ENCODE peak calls at places on chromosome 3, in ten cellular contexts. P is transverse colon, L is GM23338, Y is lung, K is GM23248, C is Panc1, J is kidney, G is PC-9, Z is pancreas, E is upper lobe of right lung. U is an unnamed sample. For H3K36me3, the result is how much of the 10 kb centered on the place peaks cover.

GRCh38 chr3:43867673-43868072 is 176.9 kb downstream of the ABHD5 start:
- DNase-seq in P (no peak), L (no peak), Y (no peak), K (peak), C (no peak), J (no peak), G (no peak), Z (no peak), E (no peak), U (no peak)

GRCh38 chr3:130516645-130517512 is at the start of gene COL6A6:
- DNase-seq in P (no peak), L (peak), Y (no peak), K (peak), C (no peak), J (peak), G (no peak), Z (no peak), E (no peak), U (no peak)

GRCh38 chr3:71955549-71956373 is 170.8 kb upstream of the PROK2 start:
- DNase-seq in P (peak), L (peak), Y (peak), K (peak), C (peak), J (peak), G (peak), Z (peak), E (peak), U (peak)

GRCh38 chr3:193474446-193474845 is 80.2 kb downstream of the ATP13A4 start:
- DNase-seq in P (no peak), L (no peak), Y (no peak), K (no peak), C (no peak), J (no peak), G (no peak), Z (no peak), E (no peak), U (no peak)

GRCh38 chr3:99865321-99865720 is 47.7 kb downstream of the CMSS1 start:
- DNase-seq in P (no peak), L (no peak), Y (no peak), K (peak), C (no peak), J (no peak), G (no peak), Z (no peak), E (no peak), U (no peak)

GRCh38 chr3:180804871-180805430 is 107.5 kb upstream of the FXR1 start:
- DNase-seq in P (no peak), L (peak), Y (no peak), K (peak), C (no peak), J (no peak), G (peak), Z (no peak), E (no peak), U (peak)

GRCh38 chr3:57048052-57048671 is 12.3 kb upstream of the SPATA12 start:
- DNase-seq in P (no peak), L (no peak), Y (peak), K (peak), C (no peak), J (no peak), G (no peak), Z (peak), E (no peak), U (no peak)

GRCh38 chr3:13332158-13332557 is 88.0 kb downstream of the NUP210 start:
- DNase-seq in P (peak), L (no peak), Y (no peak), K (no peak), C (no peak), J (no peak), G (no peak), Z (peak), E (no peak), U (peak)

GRCh38 chr3:106068386-106068785 is 199.6 kb upstream of the CBLB start:
- DNase-seq in P (no peak), L (no peak), Y (no peak), K (no peak), C (no peak), J (no peak), G (no peak), Z (no peak), E (no peak), U (no peak)

GRCh38 chr3:11534011-11534782 is 109.5 kb downstream of the VGLL4 start:
- DNase-seq in P (no peak), L (no peak), Y (no peak), K (no peak), C (no peak), J (no peak), G (no peak), Z (peak), E (no peak), U (no peak)

GRCh38 chr3:74443102-74443501 is 171.4 kb downstream of the CNTN3 start:
- DNase-seq in P (no peak), L (no peak), Y (no peak), K (peak), C (no peak), J (no peak), G (no peak), Z (no peak), E (no peak), U (peak)

GRCh38 chr3:182861345-182861744 is 68.0 kb downstream of the ATP11B start:
- DNase-seq in P (no peak), L (no peak), Y (no peak), K (peak), C (no peak), J (no peak), G (no peak), Z (no peak), E (no peak), U (no peak)

GRCh38 chr3:113534365-113534764 is 2.0 kb downstream of the SIDT1 start:
- DNase-seq in P (no peak), L (no peak), Y (no peak), K (no peak), C (no peak), J (no peak), G (no peak), Z (no peak), E (no peak), U (no peak)

GRCh38 chr3:146163584-146163983 is 2.6 kb upstream of the PLOD2 start:
- DNase-seq in P (no peak), L (no peak), Y (no peak), K (peak), C (peak), J (no peak), G (no peak), Z (no peak), E (no peak), U (peak)

DNA sequence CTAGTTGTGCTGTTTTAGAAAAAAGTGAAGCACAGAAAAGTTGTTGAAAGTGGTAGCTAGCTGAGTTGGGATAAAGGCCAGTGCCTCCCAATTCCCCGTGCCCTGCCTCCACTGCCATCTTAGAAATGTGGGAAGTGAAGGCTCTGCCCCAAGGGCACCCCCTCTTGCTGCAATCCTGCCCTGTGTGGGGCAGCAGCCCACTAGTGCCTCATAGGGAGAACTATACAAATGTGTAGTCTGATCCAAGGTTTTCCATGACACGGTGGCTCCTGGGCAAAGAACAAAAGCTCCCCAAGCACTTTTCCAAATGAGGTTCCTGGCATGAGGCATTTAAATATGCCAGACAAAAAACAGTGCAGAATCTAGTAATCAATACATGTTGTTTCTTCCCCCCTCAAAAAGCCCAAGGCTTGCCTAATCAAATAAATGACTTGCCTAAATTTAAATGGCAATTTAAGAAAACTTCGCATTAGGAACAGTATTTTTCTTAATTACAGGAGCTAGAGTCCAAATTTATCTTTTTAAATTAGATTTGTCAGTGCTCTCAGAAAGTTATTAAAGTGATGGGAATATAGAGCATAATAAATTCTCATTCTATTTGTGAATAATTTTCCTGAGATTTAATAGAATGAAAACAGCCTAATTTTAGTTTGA is 83.8 kb downstream of the GHSR start:
- DNase-seq in P (no peak), L (no peak), Y (no peak), K (no peak), C (no peak), J (no peak), G (no peak), Z (no peak), E (no peak), U (no peak)
- H3K36me3 ChIP-seq in P (under half), L (under half), Y (under half), K (half or more), C (under half), J (under half), G (half or more), Z (under half), E (half or more), U (under half)

GRCh38 chr3:63709576-63709975 is 57.1 kb downstream of the SNTN start:
- DNase-seq in P (no peak), L (no peak), Y (no peak), K (no peak), C (no peak), J (no peak), G (no peak), Z (no peak), E (no peak), U (no peak)

GRCh38 chr3:63706321-63707085 is 54.0 kb downstream of the SNTN start:
- DNase-seq in P (no peak), L (no peak), Y (no peak), K (peak), C (no peak), J (no peak), G (no peak), Z (no peak), E (no peak), U (peak)

GRCh38 chr3:63707731-63708130 is 55.3 kb downstream of the SNTN start:
- DNase-seq in P (no peak), L (no peak), Y (no peak), K (no peak), C (no peak), J (no peak), G (no peak), Z (no peak), E (no peak), U (no peak)

GRCh38 chr3:63705092-63705645 is 52.7 kb downstream of the SNTN start:
- DNase-seq in P (no peak), L (no peak), Y (no peak), K (peak), C (no peak), J (no peak), G (no peak), Z (peak), E (no peak), U (no peak)
- H3K4me3 ChIP-seq in P (no peak), L (no peak), Y (no peak), K (no peak), C (no peak), J (no peak), G (no peak), Z (no peak), E (no peak), U (no peak)

DNA sequence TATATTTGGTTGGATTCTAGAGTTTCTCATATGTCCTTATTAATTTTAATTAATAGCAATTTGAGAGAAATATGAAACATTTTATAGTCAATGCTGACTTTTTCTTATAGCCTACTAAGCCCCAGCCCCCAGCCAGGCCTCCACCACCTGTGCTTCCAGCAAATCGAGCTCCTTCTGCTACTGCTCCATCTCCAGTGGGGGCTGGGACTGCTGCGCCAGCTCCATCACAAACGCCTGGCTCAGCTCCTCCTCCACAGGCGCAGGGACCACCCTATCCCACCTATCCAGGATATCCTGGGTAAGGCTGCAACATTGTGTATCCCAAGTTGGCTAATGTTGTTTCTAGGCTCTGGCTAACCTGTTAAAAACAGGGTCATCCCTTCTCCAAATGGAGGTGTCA is 66.7 kb downstream of the PDCD6IP start:
- DNase-seq in P (no peak), L (no peak), Y (no peak), K (no peak), C (no peak), J (no peak), G (no peak), Z (no peak), E (no peak), U (no peak)
- H3K36me3 ChIP-seq in P (under half), L (under half), Y (under half), K (under half), C (under half), J (under half), G (under half), Z (under half), E (half or more), U (under half)

DNA sequence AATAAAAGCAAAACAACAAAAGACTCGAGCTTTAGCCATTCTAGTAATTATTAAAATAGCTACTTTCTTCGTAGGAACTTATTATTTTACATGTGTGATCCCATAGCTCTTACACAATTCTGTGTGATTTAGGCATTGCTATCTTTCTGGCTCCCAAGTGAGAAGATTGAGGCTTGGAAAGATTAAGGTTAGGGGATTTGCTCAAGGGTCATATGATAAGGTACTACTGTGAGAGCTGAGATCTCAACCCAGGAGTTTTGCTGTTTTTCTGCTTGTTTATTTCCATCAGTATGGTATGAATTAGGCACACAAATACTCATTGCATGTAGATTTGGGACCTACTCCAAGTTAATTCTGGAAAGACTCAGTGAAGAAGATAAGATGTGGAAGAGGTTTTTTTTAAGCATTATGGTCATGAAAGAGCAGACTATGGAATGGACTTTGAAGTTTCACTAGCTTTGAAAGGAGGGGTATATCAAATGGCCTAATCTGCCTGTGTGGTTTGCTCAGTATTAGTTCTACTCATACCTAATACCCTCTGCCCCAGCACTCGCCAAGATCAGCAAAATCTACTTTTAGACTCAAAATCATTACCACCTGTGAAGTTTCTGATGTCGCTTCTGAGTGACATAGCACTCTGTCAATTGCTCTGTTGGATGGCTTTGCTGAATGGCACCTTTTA is 12.4 kb downstream of the MBNL1 start:
- DNase-seq in P (no peak), L (no peak), Y (no peak), K (peak), C (no peak), J (no peak), G (no peak), Z (no peak), E (no peak), U (no peak)
- H3K4me3 ChIP-seq in P (no peak), L (no peak), Y (no peak), K (peak), C (no peak), J (no peak), G (no peak), Z (no peak), E (no peak), U (no peak)

GRCh38 chr3:20037255-20037996 is 2.8 kb upstream of the KAT2B start:
- DNase-seq in P (no peak), L (no peak), Y (no peak), K (no peak), C (no peak), J (no peak), G (no peak), Z (no peak), E (no peak), U (no peak)
- H3K36me3 ChIP-seq in P (under half), L (under half), Y (under half), K (under half), C (under half), J (under half), G (under half), Z (under half), E (under half), U (under half)

GRCh38 chr3:174438501-174439156 is 420.5 kb upstream of the NAALADL2 start:
- DNase-seq in P (no peak), L (no peak), Y (no peak), K (peak), C (peak), J (no peak), G (no peak), Z (no peak), E (no peak), U (no peak)
- H3K4me3 ChIP-seq in P (no peak), L (peak), Y (no peak), K (peak), C (peak), J (peak), G (peak), Z (no peak), E (no peak), U (no peak)

DNA sequence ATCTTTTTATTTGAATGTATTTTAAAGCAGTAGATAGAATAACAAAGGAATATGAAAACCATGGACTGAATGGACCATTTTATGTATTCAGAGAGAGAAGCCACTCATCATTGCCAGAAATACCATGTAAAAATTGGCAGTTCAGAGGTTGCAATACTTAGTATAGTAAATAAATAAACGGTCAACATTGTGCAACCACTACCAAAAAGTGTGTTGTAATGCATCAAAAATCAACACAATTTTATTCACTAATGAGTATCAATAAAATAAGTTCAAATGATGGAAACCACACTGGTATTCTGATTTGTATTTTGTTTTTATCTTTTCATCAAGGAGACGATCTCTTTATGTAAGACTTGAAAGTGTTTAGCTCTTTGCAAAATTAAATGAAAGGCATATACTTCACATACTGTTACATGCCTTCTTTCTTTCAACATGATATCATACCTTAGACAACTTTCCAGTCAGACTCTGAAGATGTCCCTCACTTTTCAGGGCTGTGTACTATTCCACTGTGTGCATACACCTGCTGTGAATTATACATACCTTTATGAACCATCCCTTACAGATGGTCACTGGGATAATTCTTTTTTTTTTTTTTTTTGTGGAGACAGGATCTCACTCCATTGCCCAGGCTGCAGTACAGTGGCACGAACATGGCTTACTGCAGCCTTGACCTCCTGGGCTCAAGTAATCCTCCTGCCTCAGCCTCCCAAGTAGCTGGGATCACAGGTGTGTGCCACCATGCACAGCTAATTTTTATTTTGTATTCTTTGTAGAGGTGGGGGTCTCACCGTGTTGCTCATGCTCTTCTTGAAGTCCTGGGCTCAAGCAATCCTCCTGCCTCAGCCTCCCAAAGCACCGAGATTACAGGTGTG is 40.3 kb downstream of the CCK start:
- DNase-seq in P (no peak), L (no peak), Y (no peak), K (no peak), C (no peak), J (no peak), G (no peak), Z (no peak), E (no peak), U (no peak)
- H3K36me3 ChIP-seq in P (under half), L (under half), Y (under half), K (under half), C (under half), J (under half), G (under half), Z (under half), E (under half), U (under half)

GRCh38 chr3:3648961-3649360 is 150.3 kb upstream of the LRRN1 start:
- DNase-seq in P (no peak), L (no peak), Y (no peak), K (no peak), C (no peak), J (no peak), G (no peak), Z (no peak), E (no peak), U (no peak)
- H3K4me3 ChIP-seq in P (no peak), L (no peak), Y (no peak), K (no peak), C (no peak), J (no peak), G (no peak), Z (no peak), E (no peak), U (no peak)

DNA sequence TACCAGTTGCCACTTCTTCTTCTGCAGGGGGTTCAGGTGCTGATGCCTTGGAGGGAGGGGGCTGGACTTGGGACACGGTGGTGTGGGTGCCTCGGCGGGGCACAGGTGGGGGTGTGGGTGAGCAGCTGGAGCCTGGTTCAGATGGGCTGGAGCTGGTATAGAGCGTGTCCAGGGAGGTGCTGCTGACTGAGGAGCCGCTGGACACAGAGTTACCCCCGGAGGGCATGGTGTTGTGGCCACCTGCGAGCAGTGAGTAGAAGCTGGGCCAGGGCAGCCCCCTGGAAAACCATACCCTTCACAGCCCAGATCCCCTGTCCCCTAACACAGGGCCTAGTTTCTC is 4.2 kb downstream of the NCKIPSD start:
- DNase-seq in P (no peak), L (no peak), Y (no peak), K (no peak), C (no peak), J (no peak), G (no peak), Z (no peak), E (no peak), U (no peak)
- H3K36me3 ChIP-seq in P (under half), L (under half), Y (under half), K (under half), C (under half), J (under half), G (under half), Z (under half), E (under half), U (under half)

GRCh38 chr3:107620534-107620933 is 97.8 kb downstream of the BBX start:
- DNase-seq in P (no peak), L (no peak), Y (no peak), K (no peak), C (no peak), J (no peak), G (no peak), Z (no peak), E (no peak), U (peak)
- H3K4me3 ChIP-seq in P (no peak), L (no peak), Y (no peak), K (no peak), C (no peak), J (no peak), G (no peak), Z (no peak), E (no peak), U (no peak)

U was measured in bronchial epithelial cell.